ENCODE peak calls at places on chromosomes 1 and 21, in nine cellular contexts. X is astrocyte of the cerebellum, C is testis, U is coronary artery, Q is heart right ventricle, B is epithelial cell of esophagus, M is MM.1S, H is brain microvascular endothelial cell, T is tibial artery. W is an unnamed sample.

GRCh38 chr1:160779662-160780397 is 16.1 kb upstream of the LY9 start:
- DNase-seq in H (no peak), B (no peak), Q (no peak), C (no peak), X (no peak), M (no peak), U (no peak), T (no peak), W (peak)

GRCh38 chr1:27257155-27257554 is 22.7 kb downstream of the WDTC1 start:
- DNase-seq in H (no peak), M (no peak), X (no peak), T (no peak), B (peak), Q (no peak), U (no peak), C (no peak), W (no peak)

GRCh38 chr1:47866631-47867446 is 130.3 kb downstream of the TRABD2B start:
- DNase-seq in M (no peak), U (no peak), B (no peak), C (peak), T (no peak), Q (no peak), X (no peak), H (no peak), W (peak)

GRCh38 chr21:37783016-37783415 is 133.2 kb downstream of the KCNJ6 start:
- DNase-seq in T (no peak), H (peak), U (no peak), Q (no peak), X (peak), M (no peak), C (no peak), B (no peak), W (no peak)

GRCh38 chr1:111841189-111841588 is 85.5 kb downstream of the DDX20 start:
- DNase-seq in M (no peak), H (no peak), Q (no peak), B (no peak), U (no peak), C (no peak), X (no peak), T (no peak), W (no peak)

GRCh38 chr21:44966135-44967081 is 26.6 kb downstream of the SLX9 start:
- DNase-seq in X (no peak), Q (peak), C (no peak), H (no peak), M (no peak), U (no peak), B (no peak), T (no peak), W (no peak)

GRCh38 chr21:46424621-46425020 is 34.1 kb upstream of the DIP2A start:
- DNase-seq in Q (no peak), B (no peak), T (no peak), U (no peak), H (no peak), M (no peak), C (no peak), X (no peak), W (no peak)

GRCh38 chr1:41360074-41361027 is 883 bp upstream of the FOXO6 start:
- DNase-seq in M (no peak), Q (no peak), B (peak), T (no peak), U (peak), H (no peak), C (peak), X (no peak), W (peak)

GRCh38 chr1:1836119-1836518 is 54.8 kb downstream of the GNB1 start:
- DNase-seq in Q (no peak), H (no peak), C (no peak), T (no peak), U (no peak), X (no peak), M (no peak), B (no peak), W (no peak)

GRCh38 chr1:75908717-75909152 is 23.5 kb downstream of the ASB17 start:
- DNase-seq in Q (no peak), C (peak), M (peak), U (no peak), B (peak), T (no peak), X (peak), H (peak), W (peak)

GRCh38 chr1:107953551-107953950 is 11.4 kb downstream of the VAV3 start:
- DNase-seq in X (no peak), B (no peak), M (no peak), H (no peak), C (no peak), T (no peak), Q (no peak), U (no peak), W (no peak)

GRCh38 chr1:51519857-51520699 is 1.0 kb upstream of the EPS15 start:
- DNase-seq in B (no peak), H (peak), M (no peak), X (peak), C (no peak), U (no peak), T (no peak), Q (no peak), W (no peak)

GRCh38 chr1:210565316-210565715 is 236.6 kb downstream of the HHAT start:
- DNase-seq in Q (no peak), B (no peak), C (no peak), X (no peak), T (no peak), H (no peak), U (no peak), M (no peak), W (no peak)

GRCh38 chr1:3313579-3313955 is 140.9 kb upstream of the ARHGEF16 start:
- DNase-seq in Q (peak), B (no peak), U (peak), M (no peak), X (peak), T (peak), H (peak), C (peak), W (no peak)

GRCh38 chr1:233112184-233113008 is 162.0 kb downstream of the NTPCR start:
- DNase-seq in X (no peak), B (no peak), Q (no peak), C (no peak), U (no peak), M (no peak), H (no peak), T (no peak), W (no peak)

GRCh38 chr1:53982034-53982761 is 35.8 kb downstream of the LDLRAD1 start:
- DNase-seq in U (no peak), C (peak), Q (peak), B (peak), M (no peak), H (peak), T (no peak), X (no peak), W (peak)

GRCh38 chr1:82464362-82464931 is 663.7 kb downstream of the ADGRL2 start:
- DNase-seq in T (no peak), Q (peak), H (peak), C (peak), M (no peak), B (no peak), U (no peak), X (peak), W (peak)

GRCh38 chr1:89739844-89740216 is 81.0 kb upstream of the LRRC8D start:
- DNase-seq in M (no peak), T (no peak), C (no peak), U (no peak), B (no peak), Q (no peak), H (no peak), X (no peak), W (no peak)

GRCh38 chr1:71737768-71738167 is 544.6 kb downstream of the NEGR1 start:
- DNase-seq in C (no peak), X (no peak), B (no peak), M (no peak), T (no peak), H (no peak), Q (no peak), U (no peak), W (no peak)

GRCh38 chr1:162709870-162710269 is 77.6 kb downstream of the DDR2 start:
- DNase-seq in X (no peak), B (no peak), H (no peak), M (no peak), C (no peak), Q (no peak), U (no peak), T (no peak), W (no peak)

GRCh38 chr21:15210235-15210678 is 145.5 kb upstream of the NRIP1 start:
- DNase-seq in U (peak), Q (peak), X (no peak), M (no peak), H (no peak), B (peak), T (peak), C (no peak), W (no peak)

GRCh38 chr1:226425431-226426031 is 17.6 kb upstream of the PARP1 start:
- DNase-seq in X (no peak), U (peak), M (no peak), C (peak), H (no peak), Q (no peak), B (no peak), T (no peak), W (no peak)

GRCh38 chr1:33288976-33289857 is 31.7 kb downstream of the A3GALT2 start:
- DNase-seq in Q (no peak), U (no peak), C (no peak), H (no peak), X (no peak), B (no peak), T (peak), M (no peak), W (no peak)

GRCh38 chr1:156412653-156413309 is 43.8 kb downstream of the RHBG start:
- DNase-seq in H (no peak), T (no peak), X (no peak), Q (no peak), U (no peak), C (no peak), B (no peak), M (no peak), W (no peak)

GRCh38 chr1:59342801-59343575 is 46.1 kb downstream of the FGGY start:
- DNase-seq in B (no peak), T (no peak), C (no peak), H (no peak), Q (no peak), X (no peak), M (no peak), U (no peak), W (no peak)

GRCh38 chr1:117658676-117659075 is 52.8 kb downstream of the TENT5C start:
- DNase-seq in Q (no peak), T (no peak), H (no peak), X (no peak), B (no peak), C (no peak), M (peak), U (no peak), W (no peak)

GRCh38 chr1:66372522-66373071 is 161.4 kb upstream of the SGIP1 start:
- DNase-seq in U (no peak), C (no peak), H (no peak), B (no peak), T (no peak), Q (no peak), X (no peak), M (no peak), W (no peak)

GRCh38 chr1:27727126-27727525 is 1.4 kb downstream of the FAM76A start:
- DNase-seq in B (peak), C (no peak), Q (no peak), U (no peak), M (no peak), H (peak), T (no peak), X (no peak), W (no peak)

GRCh38 chr21:16912075-16912474 is 600.8 kb upstream of the CXADR start:
- DNase-seq in X (peak), U (no peak), C (no peak), M (no peak), H (peak), B (peak), T (no peak), Q (no peak), W (no peak)

GRCh38 chr21:28025111-28025510 is 967.6 kb downstream of the LTN1 start:
- DNase-seq in H (no peak), M (no peak), T (no peak), Q (no peak), U (no peak), B (no peak), X (no peak), C (no peak), W (no peak)

GRCh38 chr21:34261841-34262832 is 101.7 kb upstream of the KCNE2 start:
- DNase-seq in H (no peak), C (no peak), M (no peak), B (no peak), T (no peak), Q (no peak), U (no peak), X (no peak), W (no peak)

DNA sequence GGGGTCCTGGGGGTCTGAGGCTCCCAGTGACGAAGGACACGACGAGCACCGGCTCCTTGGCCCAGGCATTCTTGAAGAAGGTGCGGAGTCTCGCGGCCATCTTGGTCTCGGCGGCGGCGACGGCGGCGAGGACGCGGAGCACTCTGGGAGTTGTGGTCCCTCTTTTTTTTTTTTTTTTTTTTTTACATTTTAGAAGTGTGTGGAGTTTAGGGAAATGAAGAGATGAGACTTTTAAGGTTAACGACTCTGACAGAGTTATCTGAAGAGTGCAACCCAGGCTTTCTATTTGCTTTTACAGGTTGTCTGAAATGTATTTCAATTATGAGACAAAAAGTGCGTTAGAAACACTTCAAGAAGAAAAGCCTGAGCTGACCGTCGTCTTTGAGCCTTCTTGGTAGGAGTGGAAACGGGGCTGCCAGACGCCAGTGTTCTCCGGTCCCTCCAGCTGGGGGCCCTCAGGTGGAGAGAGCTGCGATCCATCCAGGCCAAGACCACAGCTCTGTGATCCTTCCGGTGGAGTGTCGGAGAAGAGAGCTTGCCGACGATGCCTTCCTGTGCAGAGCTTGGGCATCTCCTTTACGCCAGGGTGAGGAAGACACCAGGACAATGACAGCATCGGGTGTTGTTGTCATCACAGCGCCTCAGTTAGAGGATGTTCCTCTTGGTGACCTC is 9.7 kb downstream of the OR2B11 start:
- DNase-seq in M (no peak), Q (peak), U (no peak), X (peak), B (peak), T (no peak), H (peak), C (peak), W (peak)
- H3K4me3 ChIP-seq in M (no peak), Q (peak), U (peak), X (peak), B (peak), T (peak), H (peak), C (peak), W (peak)

DNA sequence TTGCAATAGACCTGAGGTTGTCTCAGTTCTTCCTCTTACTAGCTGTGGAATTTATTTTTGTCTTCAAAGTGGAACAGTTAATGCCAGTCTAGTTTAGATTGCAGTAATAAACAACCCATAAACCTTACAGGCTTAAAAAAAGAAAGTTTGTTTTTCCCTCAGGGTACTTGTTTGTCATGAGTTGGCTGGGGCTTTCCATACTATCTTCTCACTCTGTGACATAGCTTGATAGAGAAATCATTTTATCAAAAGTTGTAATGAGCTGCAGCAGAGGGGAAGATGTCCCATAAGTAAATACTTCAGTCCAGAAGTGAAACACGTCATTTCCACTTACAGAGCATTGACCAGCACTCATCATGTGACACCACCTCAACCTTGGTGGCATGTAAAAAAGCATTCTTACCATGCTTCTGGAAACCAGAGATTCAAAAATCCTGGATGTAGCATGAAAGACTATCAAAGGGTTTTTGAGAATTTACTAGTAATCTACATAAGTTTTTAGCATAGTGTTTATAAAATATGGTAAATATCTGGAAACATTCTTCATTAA is 62.8 kb upstream of the COL11A1 start:
- DNase-seq in C (no peak), B (no peak), X (no peak), T (no peak), U (no peak), M (peak), H (no peak), Q (no peak), W (no peak)
- TF ChIP-seq CTCF in C (no peak), B (no peak), X (no peak), T (no peak), U (no peak), M (no peak), H (no peak), Q (no peak), W (no peak)

GRCh38 chr1:211932581-211933010 is 102.0 kb upstream of the LPGAT1 start:
- DNase-seq in H (peak), Q (no peak), T (no peak), X (no peak), U (no peak), M (no peak), C (no peak), B (no peak), W (no peak)

GRCh38 chr1:211925016-211925415 is 94.5 kb upstream of the LPGAT1 start:
- DNase-seq in H (no peak), M (peak), X (no peak), B (peak), Q (no peak), C (no peak), U (no peak), T (no peak), W (no peak)

GRCh38 chr1:211928222-211928856 is 97.8 kb upstream of the LPGAT1 start:
- DNase-seq in X (no peak), C (no peak), Q (no peak), B (peak), M (no peak), T (no peak), H (peak), U (no peak), W (no peak)

GRCh38 chr1:211924256-211924655 is 93.7 kb upstream of the LPGAT1 start:
- DNase-seq in U (no peak), T (no peak), H (no peak), Q (no peak), C (no peak), X (no peak), B (no peak), M (no peak), W (no peak)

DNA sequence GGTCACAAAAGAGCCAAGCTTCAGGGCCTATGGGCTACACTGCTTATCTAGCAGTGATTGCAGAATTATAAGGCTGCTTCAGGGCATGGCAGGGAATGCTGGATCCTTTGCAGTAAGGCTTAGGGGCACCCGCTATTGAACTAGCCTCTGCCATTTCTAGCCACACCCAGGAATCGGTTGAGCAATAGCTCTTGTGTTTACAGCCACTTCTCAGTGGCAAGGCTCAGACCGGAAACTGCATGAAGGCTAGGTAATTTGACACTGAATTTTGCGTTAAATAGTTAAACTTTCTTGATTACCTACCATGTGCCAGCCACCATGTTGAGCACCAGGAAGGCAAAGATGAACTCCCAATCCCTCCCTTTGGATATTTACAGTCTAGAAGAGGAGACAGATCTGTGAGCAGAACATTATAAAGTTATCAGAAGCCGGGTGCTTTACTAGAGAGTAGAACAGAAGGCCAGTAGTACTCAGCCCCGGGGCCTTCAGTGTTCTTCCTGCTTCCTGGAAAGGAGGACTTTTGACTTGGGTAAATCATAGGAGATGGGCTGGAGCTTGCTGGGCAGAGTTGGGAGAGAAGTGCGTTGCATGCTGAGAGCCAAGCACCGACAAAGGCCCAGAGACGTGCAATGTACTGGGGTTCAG is 98.6 kb upstream of the LPGAT1 start:
- DNase-seq in B (peak), X (no peak), H (no peak), U (no peak), Q (no peak), C (no peak), M (no peak), T (peak), W (peak)
- H3K4me3 ChIP-seq in B (no peak), X (no peak), H (no peak), U (no peak), Q (no peak), C (no peak), M (no peak), T (no peak), W (no peak)

GRCh38 chr1:169110691-169111447 is 4.4 kb downstream of the ATP1B1 start:
- DNase-seq in M (no peak), H (peak), T (peak), U (no peak), Q (no peak), B (no peak), X (no peak), C (no peak), W (no peak)

GRCh38 chr1:169107673-169108160 is 1.2 kb downstream of the ATP1B1 start:
- DNase-seq in U (no peak), M (no peak), B (peak), X (no peak), C (peak), Q (no peak), H (peak), T (no peak), W (no peak)

GRCh38 chr1:169109561-169110134 is 3.2 kb downstream of the ATP1B1 start:
- DNase-seq in M (no peak), T (no peak), H (peak), Q (no peak), X (peak), U (peak), B (peak), C (peak), W (no peak)

GRCh38 chr1:169110265-169110664 is 3.8 kb downstream of the ATP1B1 start:
- DNase-seq in B (no peak), U (no peak), X (no peak), M (no peak), T (no peak), Q (no peak), C (no peak), H (no peak), W (no peak)

GRCh38 chr1:169108897-169109560 is 2.5 kb downstream of the ATP1B1 start:
- DNase-seq in M (no peak), H (peak), X (no peak), B (no peak), T (no peak), Q (no peak), C (peak), U (no peak), W (no peak)
- TF ChIP-seq CTCF in M (peak), H (peak), X (peak), B (peak), T (no peak), Q (peak), C (peak), U (no peak), W (no peak)

DNA sequence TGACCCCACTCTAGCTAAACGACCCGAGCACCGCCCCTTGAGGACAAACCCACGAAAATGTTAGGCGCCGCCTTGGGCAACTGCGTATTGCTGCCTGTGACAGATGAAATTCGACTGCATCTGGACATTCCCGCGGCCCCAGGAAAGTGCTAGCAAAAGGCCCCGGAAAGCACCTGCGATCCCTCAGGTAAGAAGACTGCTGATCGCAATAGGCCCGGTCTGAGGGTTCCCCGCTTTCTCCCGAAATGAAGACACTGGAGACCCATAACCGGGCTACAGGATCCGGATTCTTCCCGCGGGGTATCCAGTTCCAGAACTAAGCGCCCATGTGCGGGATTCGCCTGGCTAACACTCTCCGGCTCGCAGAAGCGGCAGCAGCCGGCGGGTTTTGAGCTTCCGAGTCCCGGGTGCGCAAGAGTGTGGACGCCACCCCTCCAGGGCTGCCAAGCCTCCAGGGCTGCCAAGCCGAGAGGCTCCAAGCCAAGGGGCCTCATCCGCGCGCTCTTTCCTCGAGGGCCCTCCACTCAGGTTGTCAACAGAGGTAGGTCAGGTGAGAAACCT is 157.9 kb upstream of the NBPF11 start:
- DNase-seq in U (no peak), H (no peak), M (no peak), B (peak), Q (no peak), C (no peak), T (no peak), X (no peak), W (no peak)
- H3K4me3 ChIP-seq in U (no peak), H (peak), M (no peak), B (peak), Q (no peak), C (no peak), T (no peak), X (peak), W (no peak)

GRCh38 chr1:10265936-10266335 is 55.6 kb downstream of the KIF1B start:
- DNase-seq in X (no peak), H (no peak), T (no peak), C (no peak), Q (no peak), B (peak), M (no peak), U (no peak), W (no peak)
- TF ChIP-seq CTCF in X (no peak), H (no peak), T (no peak), C (no peak), Q (no peak), B (no peak), M (no peak), U (no peak), W (no peak)